ENCODE peak calls at places on chromosomes 1 and 21, in ten cellular contexts. One of them, this sample, is unnamed.

GRCh38 chr1:234689236-234689635 is 79.3 kb upstream of the IRF2BP2 start:
- DNase-seq in pancreas: no peak
- DNase-seq in gastrocnemius medialis: no peak
- DNase-seq in fibroblast of lung: no peak
- DNase-seq in A549: no peak
- DNase-seq in CD4-positive, CD25-positive, alpha-beta regulatory T cell: no peak
- DNase-seq in CD4-positive, alpha-beta memory T cell: no peak
- DNase-seq in thoracic aorta: no peak
- DNase-seq in PC-3: no peak
- DNase-seq in effector memory CD4-positive, alpha-beta T cell: no peak
- DNase-seq in this sample: no peak

GRCh38 chr1:202572867-202573266 is 137.4 kb downstream of the SYT2 start:
- DNase-seq in pancreas: no peak
- DNase-seq in gastrocnemius medialis: no peak
- DNase-seq in fibroblast of lung: no peak
- DNase-seq in A549: no peak
- DNase-seq in CD4-positive, CD25-positive, alpha-beta regulatory T cell: no peak
- DNase-seq in CD4-positive, alpha-beta memory T cell: no peak
- DNase-seq in thoracic aorta: no peak
- DNase-seq in PC-3: no peak
- DNase-seq in effector memory CD4-positive, alpha-beta T cell: no peak
- DNase-seq in this sample: no peak

GRCh38 chr1:184982002-184982954 is 8.0 kb upstream of the NIBAN1 start:
- DNase-seq in pancreas: peak; percentile 77
- DNase-seq in gastrocnemius medialis: peak; percentile 71
- DNase-seq in fibroblast of lung: peak; percentile 84
- DNase-seq in A549: peak; percentile 32
- DNase-seq in CD4-positive, CD25-positive, alpha-beta regulatory T cell: peak; percentile 85
- DNase-seq in CD4-positive, alpha-beta memory T cell: peak; percentile 79
- DNase-seq in thoracic aorta: peak; percentile 41
- DNase-seq in PC-3: peak; percentile 65
- DNase-seq in effector memory CD4-positive, alpha-beta T cell: peak; percentile 60
- DNase-seq in this sample: peak; percentile 95

GRCh38 chr1:228463559-228464455 is 23.4 kb upstream of the RNF187 start:
- DNase-seq in pancreas: no peak
- DNase-seq in gastrocnemius medialis: no peak
- DNase-seq in fibroblast of lung: peak; percentile 34
- DNase-seq in A549: peak; percentile 77
- DNase-seq in CD4-positive, CD25-positive, alpha-beta regulatory T cell: peak; percentile 92
- DNase-seq in CD4-positive, alpha-beta memory T cell: peak; percentile 52
- DNase-seq in thoracic aorta: no peak
- DNase-seq in PC-3: no peak
- DNase-seq in effector memory CD4-positive, alpha-beta T cell: peak; percentile 27
- DNase-seq in this sample: no peak

GRCh38 chr1:66523502-66523901 is 10.5 kb upstream of the SGIP1 start:
- DNase-seq in pancreas: no peak
- DNase-seq in gastrocnemius medialis: no peak
- DNase-seq in fibroblast of lung: no peak
- DNase-seq in A549: no peak
- DNase-seq in CD4-positive, CD25-positive, alpha-beta regulatory T cell: no peak
- DNase-seq in CD4-positive, alpha-beta memory T cell: no peak
- DNase-seq in thoracic aorta: no peak
- DNase-seq in PC-3: no peak
- DNase-seq in effector memory CD4-positive, alpha-beta T cell: no peak
- DNase-seq in this sample: no peak

GRCh38 chr1:63255153-63255552 is 67.2 kb upstream of the FOXD3 start:
- DNase-seq in pancreas: no peak
- DNase-seq in gastrocnemius medialis: no peak
- DNase-seq in fibroblast of lung: no peak
- DNase-seq in A549: no peak
- DNase-seq in CD4-positive, CD25-positive, alpha-beta regulatory T cell: no peak
- DNase-seq in CD4-positive, alpha-beta memory T cell: no peak
- DNase-seq in thoracic aorta: no peak
- DNase-seq in PC-3: no peak
- DNase-seq in effector memory CD4-positive, alpha-beta T cell: no peak
- DNase-seq in this sample: no peak

GRCh38 chr1:113760102-113760804 is 967 bp upstream of the PHTF1 start:
- DNase-seq in pancreas: peak; percentile 14
- DNase-seq in gastrocnemius medialis: no peak
- DNase-seq in fibroblast of lung: no peak
- DNase-seq in A549: no peak
- DNase-seq in CD4-positive, CD25-positive, alpha-beta regulatory T cell: no peak
- DNase-seq in CD4-positive, alpha-beta memory T cell: no peak
- DNase-seq in thoracic aorta: no peak
- DNase-seq in PC-3: no peak
- DNase-seq in effector memory CD4-positive, alpha-beta T cell: no peak
- DNase-seq in this sample: no peak

GRCh38 chr21:37915941-37916794 is at the start of gene KCNJ6:
- DNase-seq in pancreas: peak; percentile 39
- DNase-seq in gastrocnemius medialis: no peak
- DNase-seq in fibroblast of lung: peak; percentile 59
- DNase-seq in A549: peak; percentile 46
- DNase-seq in CD4-positive, CD25-positive, alpha-beta regulatory T cell: no peak
- DNase-seq in CD4-positive, alpha-beta memory T cell: no peak
- DNase-seq in thoracic aorta: no peak
- DNase-seq in PC-3: no peak
- DNase-seq in effector memory CD4-positive, alpha-beta T cell: no peak
- DNase-seq in this sample: no peak

GRCh38 chr1:179876289-179876715 is 1.3 kb downstream of the TOR1AIP2 start:
- DNase-seq in pancreas: peak; percentile 37
- DNase-seq in gastrocnemius medialis: no peak
- DNase-seq in fibroblast of lung: peak; percentile 36
- DNase-seq in A549: no peak
- DNase-seq in CD4-positive, CD25-positive, alpha-beta regulatory T cell: peak; percentile 52
- DNase-seq in CD4-positive, alpha-beta memory T cell: no peak
- DNase-seq in thoracic aorta: no peak
- DNase-seq in PC-3: peak; percentile 69
- DNase-seq in effector memory CD4-positive, alpha-beta T cell: no peak
- DNase-seq in this sample: no peak

GRCh38 chr1:10610901-10611600 is 136.3 kb downstream of the PEX14 start:
- DNase-seq in pancreas: no peak
- DNase-seq in gastrocnemius medialis: peak; percentile 57
- DNase-seq in fibroblast of lung: peak; percentile 46
- DNase-seq in A549: no peak
- DNase-seq in CD4-positive, CD25-positive, alpha-beta regulatory T cell: no peak
- DNase-seq in CD4-positive, alpha-beta memory T cell: no peak
- DNase-seq in thoracic aorta: no peak
- DNase-seq in PC-3: peak; percentile 41
- DNase-seq in effector memory CD4-positive, alpha-beta T cell: no peak
- DNase-seq in this sample: no peak

GRCh38 chr1:235938714-235939487 is 72.2 kb upstream of the LYST start:
- DNase-seq in pancreas: no peak
- DNase-seq in gastrocnemius medialis: no peak
- DNase-seq in fibroblast of lung: no peak
- DNase-seq in A549: no peak
- DNase-seq in CD4-positive, CD25-positive, alpha-beta regulatory T cell: no peak
- DNase-seq in CD4-positive, alpha-beta memory T cell: no peak
- DNase-seq in thoracic aorta: no peak
- DNase-seq in PC-3: no peak
- DNase-seq in effector memory CD4-positive, alpha-beta T cell: no peak
- DNase-seq in this sample: no peak

GRCh38 chr1:104648269-104648691 is 898.6 kb downstream of the AMY1C start:
- DNase-seq in pancreas: no peak
- DNase-seq in gastrocnemius medialis: no peak
- DNase-seq in fibroblast of lung: no peak
- DNase-seq in A549: peak; percentile 1
- DNase-seq in CD4-positive, CD25-positive, alpha-beta regulatory T cell: peak; percentile 0
- DNase-seq in CD4-positive, alpha-beta memory T cell: no peak
- DNase-seq in thoracic aorta: no peak
- DNase-seq in PC-3: peak; percentile 44
- DNase-seq in effector memory CD4-positive, alpha-beta T cell: no peak
- DNase-seq in this sample: no peak

GRCh38 chr1:21320410-21321107 is 30.3 kb upstream of the ECE1 start:
- DNase-seq in pancreas: no peak
- DNase-seq in gastrocnemius medialis: no peak
- DNase-seq in fibroblast of lung: no peak
- DNase-seq in A549: no peak
- DNase-seq in CD4-positive, CD25-positive, alpha-beta regulatory T cell: no peak
- DNase-seq in CD4-positive, alpha-beta memory T cell: no peak
- DNase-seq in thoracic aorta: no peak
- DNase-seq in PC-3: no peak
- DNase-seq in effector memory CD4-positive, alpha-beta T cell: no peak
- DNase-seq in this sample: no peak

GRCh38 chr1:10431065-10431730 is 965 bp downstream of the CENPS start:
- DNase-seq in pancreas: no peak
- DNase-seq in gastrocnemius medialis: no peak
- DNase-seq in fibroblast of lung: no peak
- DNase-seq in A549: no peak
- DNase-seq in CD4-positive, CD25-positive, alpha-beta regulatory T cell: peak; percentile 34
- DNase-seq in CD4-positive, alpha-beta memory T cell: peak; percentile 46
- DNase-seq in thoracic aorta: no peak
- DNase-seq in PC-3: peak; percentile 15
- DNase-seq in effector memory CD4-positive, alpha-beta T cell: no peak
- DNase-seq in this sample: no peak

GRCh38 chr1:61459345-61459744 is 265.6 kb downstream of the TM2D1 start:
- DNase-seq in pancreas: no peak
- DNase-seq in gastrocnemius medialis: no peak
- DNase-seq in fibroblast of lung: no peak
- DNase-seq in A549: no peak
- DNase-seq in CD4-positive, CD25-positive, alpha-beta regulatory T cell: no peak
- DNase-seq in CD4-positive, alpha-beta memory T cell: no peak
- DNase-seq in thoracic aorta: no peak
- DNase-seq in PC-3: no peak
- DNase-seq in effector memory CD4-positive, alpha-beta T cell: no peak
- DNase-seq in this sample: no peak
- H3K4me3 ChIP-seq in pancreas: no peak overlapping the region
- H3K4me3 ChIP-seq in gastrocnemius medialis: no peak overlapping the region
- H3K4me3 ChIP-seq in fibroblast of lung: no peak overlapping the region
- H3K4me3 ChIP-seq in A549: no peak overlapping the region
- H3K4me3 ChIP-seq in CD4-positive, CD25-positive, alpha-beta regulatory T cell: no peak overlapping the region
- H3K4me3 ChIP-seq in CD4-positive, alpha-beta memory T cell: no peak overlapping the region
- H3K4me3 ChIP-seq in thoracic aorta: no peak overlapping the region
- H3K4me3 ChIP-seq in PC-3: no peak overlapping the region
- H3K4me3 ChIP-seq in effector memory CD4-positive, alpha-beta T cell: no peak overlapping the region
- H3K4me3 ChIP-seq in this sample: no peak overlapping the region

DNA sequence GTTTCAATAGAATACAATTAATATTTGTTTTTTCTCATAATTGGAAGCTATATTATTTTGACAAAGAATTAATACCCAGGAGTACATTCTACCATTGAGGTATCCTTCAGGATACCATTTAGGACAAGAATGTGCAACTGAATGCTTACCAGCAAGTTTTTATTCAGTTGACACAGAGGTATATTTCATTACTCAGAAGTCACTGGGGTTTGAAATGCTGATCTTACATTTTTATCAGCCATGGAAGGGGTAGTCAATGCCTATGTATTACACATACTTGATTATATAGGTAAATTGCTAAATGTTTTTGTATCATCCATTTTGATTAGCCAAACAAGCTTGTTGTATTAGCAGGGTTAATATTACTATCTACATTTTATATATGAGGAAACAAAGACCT is 48.0 kb downstream of the C1orf87 start:
- DNase-seq in pancreas: no peak
- DNase-seq in gastrocnemius medialis: no peak
- DNase-seq in fibroblast of lung: no peak
- DNase-seq in A549: no peak
- DNase-seq in CD4-positive, CD25-positive, alpha-beta regulatory T cell: no peak
- DNase-seq in CD4-positive, alpha-beta memory T cell: no peak
- DNase-seq in thoracic aorta: no peak
- DNase-seq in PC-3: no peak
- DNase-seq in effector memory CD4-positive, alpha-beta T cell: no peak
- DNase-seq in this sample: no peak
- H3K27ac ChIP-seq in pancreas: no peak overlapping the region
- H3K27ac ChIP-seq in gastrocnemius medialis: no peak overlapping the region
- H3K27ac ChIP-seq in fibroblast of lung: no peak overlapping the region
- H3K27ac ChIP-seq in A549: no peak overlapping the region
- H3K27ac ChIP-seq in CD4-positive, CD25-positive, alpha-beta regulatory T cell: no peak overlapping the region
- H3K27ac ChIP-seq in CD4-positive, alpha-beta memory T cell: no peak overlapping the region
- H3K27ac ChIP-seq in thoracic aorta: no peak overlapping the region
- H3K27ac ChIP-seq in PC-3: no peak overlapping the region
- H3K27ac ChIP-seq in effector memory CD4-positive, alpha-beta T cell: no peak overlapping the region
- H3K27ac ChIP-seq in this sample: no peak overlapping the region

GRCh38 chr1:117118101-117118500 is 3.4 kb downstream of the TRIM45 start:
- DNase-seq in pancreas: no peak
- DNase-seq in gastrocnemius medialis: no peak
- DNase-seq in fibroblast of lung: no peak
- DNase-seq in A549: no peak
- DNase-seq in CD4-positive, CD25-positive, alpha-beta regulatory T cell: no peak
- DNase-seq in CD4-positive, alpha-beta memory T cell: no peak
- DNase-seq in thoracic aorta: no peak
- DNase-seq in PC-3: no peak
- DNase-seq in effector memory CD4-positive, alpha-beta T cell: no peak
- DNase-seq in this sample: no peak

GRCh38 chr1:117123274-117123673 is 1.7 kb upstream of the TRIM45 start:
- DNase-seq in pancreas: no peak
- DNase-seq in gastrocnemius medialis: no peak
- DNase-seq in fibroblast of lung: no peak
- DNase-seq in A549: no peak
- DNase-seq in CD4-positive, CD25-positive, alpha-beta regulatory T cell: no peak
- DNase-seq in CD4-positive, alpha-beta memory T cell: no peak
- DNase-seq in thoracic aorta: no peak
- DNase-seq in PC-3: no peak
- DNase-seq in effector memory CD4-positive, alpha-beta T cell: no peak
- DNase-seq in this sample: no peak

GRCh38 chr1:117121589-117122296 is at the start of gene TRIM45:
- DNase-seq in pancreas: peak; percentile 97
- DNase-seq in gastrocnemius medialis: peak; percentile 97
- DNase-seq in fibroblast of lung: peak; percentile 97
- DNase-seq in A549: peak; percentile 85
- DNase-seq in CD4-positive, CD25-positive, alpha-beta regulatory T cell: peak; percentile 90
- DNase-seq in CD4-positive, alpha-beta memory T cell: peak; percentile 83
- DNase-seq in thoracic aorta: peak; percentile 94
- DNase-seq in PC-3: peak; percentile 97
- DNase-seq in effector memory CD4-positive, alpha-beta T cell: peak; percentile 60
- DNase-seq in this sample: peak; percentile 98

GRCh38 chr1:117120774-117121588 is 568 bp downstream of the TRIM45 start:
- DNase-seq in pancreas: peak; percentile 18
- DNase-seq in gastrocnemius medialis: peak; percentile 18
- DNase-seq in fibroblast of lung: no peak
- DNase-seq in A549: peak; percentile 10
- DNase-seq in CD4-positive, CD25-positive, alpha-beta regulatory T cell: no peak
- DNase-seq in CD4-positive, alpha-beta memory T cell: no peak
- DNase-seq in thoracic aorta: no peak
- DNase-seq in PC-3: no peak
- DNase-seq in effector memory CD4-positive, alpha-beta T cell: no peak
- DNase-seq in this sample: no peak

GRCh38 chr1:117122297-117123025 is 912 bp upstream of the TRIM45 start:
- DNase-seq in pancreas: no peak
- DNase-seq in gastrocnemius medialis: peak; percentile 31
- DNase-seq in fibroblast of lung: no peak
- DNase-seq in A549: no peak
- DNase-seq in CD4-positive, CD25-positive, alpha-beta regulatory T cell: no peak
- DNase-seq in CD4-positive, alpha-beta memory T cell: no peak
- DNase-seq in thoracic aorta: no peak
- DNase-seq in PC-3: no peak
- DNase-seq in effector memory CD4-positive, alpha-beta T cell: no peak
- DNase-seq in this sample: no peak
- H3K4me3 ChIP-seq in pancreas: peak overlapping the region; percentile 61
- H3K4me3 ChIP-seq in gastrocnemius medialis: peak overlapping the region; percentile 60
- H3K4me3 ChIP-seq in fibroblast of lung: peak overlapping the region; percentile 71
- H3K4me3 ChIP-seq in A549: peak overlapping the region; percentile 60
- H3K4me3 ChIP-seq in CD4-positive, CD25-positive, alpha-beta regulatory T cell: peak overlapping the region; percentile 81
- H3K4me3 ChIP-seq in CD4-positive, alpha-beta memory T cell: peak overlapping the region; percentile 98
- H3K4me3 ChIP-seq in thoracic aorta: peak overlapping the region; percentile 83
- H3K4me3 ChIP-seq in PC-3: peak overlapping the region; percentile 71
- H3K4me3 ChIP-seq in effector memory CD4-positive, alpha-beta T cell: peak overlapping the region; percentile 61
- H3K4me3 ChIP-seq in this sample: peak overlapping the region; percentile 70

DNA sequence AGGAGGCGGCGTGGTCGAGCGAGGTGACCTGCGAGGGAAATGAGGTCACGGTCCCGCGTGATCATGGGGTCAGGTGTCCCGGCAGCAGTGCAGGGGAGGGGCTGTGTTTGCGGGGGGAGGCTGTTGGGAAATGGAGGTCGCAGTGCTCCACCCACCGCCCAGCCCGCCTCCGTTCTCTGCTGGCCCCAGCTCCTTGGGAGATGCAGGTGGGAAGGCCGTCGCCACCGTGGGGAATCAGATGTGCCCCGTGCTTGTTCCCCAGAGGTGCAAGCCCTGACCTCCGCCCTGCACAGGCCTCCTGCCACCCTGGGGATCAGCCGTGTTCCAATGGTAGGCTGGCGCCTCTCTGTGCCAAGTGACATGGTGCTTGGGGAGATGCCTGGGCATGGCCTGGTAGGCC is 95.7 kb downstream of the PRDM16 start:
- DNase-seq in pancreas: no peak
- DNase-seq in gastrocnemius medialis: no peak
- DNase-seq in fibroblast of lung: no peak
- DNase-seq in A549: no peak
- DNase-seq in CD4-positive, CD25-positive, alpha-beta regulatory T cell: no peak
- DNase-seq in CD4-positive, alpha-beta memory T cell: no peak
- DNase-seq in thoracic aorta: no peak
- DNase-seq in PC-3: no peak
- DNase-seq in effector memory CD4-positive, alpha-beta T cell: no peak
- DNase-seq in this sample: no peak
- H3K27ac ChIP-seq in pancreas: peak overlapping the region; percentile 69
- H3K27ac ChIP-seq in gastrocnemius medialis: no peak overlapping the region
- H3K27ac ChIP-seq in fibroblast of lung: no peak overlapping the region
- H3K27ac ChIP-seq in A549: no peak overlapping the region
- H3K27ac ChIP-seq in CD4-positive, CD25-positive, alpha-beta regulatory T cell: no peak overlapping the region
- H3K27ac ChIP-seq in CD4-positive, alpha-beta memory T cell: no peak overlapping the region
- H3K27ac ChIP-seq in thoracic aorta: peak overlapping the region; percentile 56
- H3K27ac ChIP-seq in PC-3: no peak overlapping the region
- H3K27ac ChIP-seq in effector memory CD4-positive, alpha-beta T cell: no peak overlapping the region
- H3K27ac ChIP-seq in this sample: no peak overlapping the region